ENCODE peak calls at places on chromosome 19, in nine cellular contexts. M is OCI-LY7; J is neural crest cell; B is activated effector memory CD4-positive, alpha-beta T cell treated with Interleukin-2 at 50 U/mL for 16 hours; T is Kasumi-1; C is stimulated activated CD4-positive, alpha-beta T cell treated with anti-CD3 and anti-CD28 coated beads, Interleukin-4, amount 100 ng/mL, for 1 hour; G is astrocyte of the spinal cord; W is NK-92 treated with Interleukin-12 subunit alpha and Interleukin-12 subunit beta, amount 100 ng/mL, for 24 hours; V is germinal center. A is an unnamed sample.
A peak's percentile ranks its signal among the peaks of the same experiment; 100 is the strongest.

GRCh38 chr19:44850641-44851109 is 4.6 kb downstream of the NECTIN2 start:
- DNase-seq in M (no peak), J (no peak), W (no peak), V (no peak), B (no peak), T (no peak), C (no peak), G (no peak), A (no peak)

GRCh38 chr19:4831351-4832340 is at the start of gene TICAM1:
- DNase-seq in M (peak; percentile 70), J (no peak), V (peak; percentile 76), B (peak; percentile 63), G (peak; percentile 42), T (no peak), W (peak; percentile 59), C (peak; percentile 84), A (no peak)

GRCh38 chr19:41264581-41265375 is 606 bp downstream of the HNRNPUL1 start:
- DNase-seq in M (peak; percentile 64), B (peak; percentile 37), J (peak; percentile 39), C (peak; percentile 72), W (peak; percentile 50), T (peak; percentile 26), G (peak; percentile 14), V (peak; percentile 60), A (no peak)

GRCh38 chr19:39463403-39463802 is 17.2 kb upstream of the TIMM50 start:
- DNase-seq in C (no peak), B (no peak), V (no peak), W (no peak), G (no peak), T (no peak), J (no peak), M (no peak), A (no peak)

GRCh38 chr19:35332817-35333216 is 3.8 kb downstream of the CD22 start:
- DNase-seq in W (no peak), M (peak; percentile 72), B (no peak), C (peak; percentile 19), V (no peak), T (no peak), J (no peak), G (no peak), A (no peak)

GRCh38 chr19:54160182-54160811 is 776 bp upstream of the LENG1 start:
- DNase-seq in V (no peak), M (no peak), B (no peak), G (no peak), J (no peak), T (no peak), C (no peak), W (no peak), A (no peak)

GRCh38 chr19:47272448-47273312 is 2.0 kb upstream of the INAFM1 start:
- DNase-seq in T (peak; percentile 63), V (no peak), M (no peak), B (no peak), J (no peak), G (no peak), W (no peak), C (peak; percentile 65), A (no peak)

GRCh38 chr19:46639356-46640061 is 3.5 kb upstream of the GNG8 start:
- DNase-seq in J (peak; percentile 25), V (no peak), B (no peak), M (no peak), W (no peak), C (no peak), G (no peak), T (no peak), A (no peak)

GRCh38 chr19:4660181-4660791 is 9.9 kb downstream of the MYDGF start:
- DNase-seq in G (no peak), J (no peak), W (no peak), V (no peak), C (no peak), M (peak; percentile 36), B (no peak), T (peak; percentile 56), A (no peak)

GRCh38 chr19:9431475-9431874 is 3.9 kb downstream of the ZNF266 start:
- DNase-seq in J (peak; percentile 50), M (peak; percentile 33), G (peak; percentile 13), C (peak; percentile 45), T (no peak), B (peak; percentile 14), W (peak; percentile 37), V (peak; percentile 53), A (peak; percentile 38)

A was measured in 8988T.